ENCODE peak calls at places on chromosomes 11 and 22, in seven cellular contexts. K is IMR-90, V is hypothalamus, X is kidney tubule cell, M is foreskin fibroblast, E is HFFc6, U is BJ. I is an unnamed sample.

GRCh38 chr11:71396548-71397123 is 51.6 kb downstream of the DHCR7 start:
- DNase-seq in K (no peak), V (no peak), X (no peak), M (no peak), E (no peak), U (no peak), I (no peak)

GRCh38 chr11:74268451-74268850 is 43.0 kb downstream of the P4HA3 start:
- DNase-seq in K (no peak), V (no peak), X (peak), M (no peak), E (no peak), U (no peak), I (no peak)

GRCh38 chr11:110454609-110455008 is 24.9 kb downstream of the FDX1 start:
- DNase-seq in K (no peak), V (no peak), X (no peak), M (no peak), E (no peak), U (no peak), I (no peak)

GRCh38 chr22:35567794-35568193 is 27.2 kb downstream of the RASD2 start:
- DNase-seq in K (no peak), V (no peak), X (no peak), M (no peak), E (no peak), U (no peak), I (no peak)

GRCh38 chr11:128582496-128583366 is 4.6 kb downstream of the ETS1 start:
- DNase-seq in K (peak), V (no peak), X (peak), M (peak), E (peak), U (peak), I (no peak)

GRCh38 chr11:46555269-46556054 is 38.4 kb downstream of the AMBRA1 start:
- DNase-seq in K (no peak), V (no peak), X (no peak), M (peak), E (peak), U (no peak), I (no peak)

GRCh38 chr11:23840872-23841271 is 656.0 kb upstream of the LUZP2 start:
- DNase-seq in K (no peak), V (no peak), X (no peak), M (no peak), E (no peak), U (no peak), I (no peak)

GRCh38 chr11:8301622-8302021 is 37.9 kb upstream of the LMO1 start:
- DNase-seq in K (no peak), V (no peak), X (no peak), M (no peak), E (no peak), U (no peak), I (no peak)

GRCh38 chr11:122020902-122021301 is 95.1 kb downstream of the BLID start:
- DNase-seq in K (peak), V (no peak), X (peak), M (peak), E (no peak), U (no peak), I (no peak)

GRCh38 chr11:127670372-127670771 is 669.8 kb upstream of the KIRREL3 start:
- DNase-seq in K (no peak), V (no peak), X (no peak), M (no peak), E (no peak), U (no peak), I (no peak)

GRCh38 chr11:26950260-26950719 is 43.6 kb upstream of the FIBIN start:
- DNase-seq in K (peak), V (no peak), X (no peak), M (peak), E (peak), U (no peak), I (no peak)

GRCh38 chr22:26697151-26697550 is 39.8 kb downstream of the MIAT start:
- DNase-seq in K (no peak), V (no peak), X (no peak), M (no peak), E (no peak), U (no peak), I (no peak)

I was measured in anterior cingulate cortex.